ENCODE peak calls at places on chromosome 20, in eight cellular contexts. One of them, this sample, is unnamed.

GRCh38 chr20:32968833-32969241 is 35.4 kb downstream of the SUN5 start:
- DNase-seq in left lung: no peak
- DNase-seq in naive thymus-derived CD4-positive, alpha-beta T cell: peak; percentile 45
- DNase-seq in adrenal gland: no peak
- DNase-seq in psoas muscle: no peak
- DNase-seq in heart left ventricle: peak; percentile 2
- DNase-seq in GM23248: peak; percentile 37
- DNase-seq in cardiac muscle cell: peak; percentile 32
- DNase-seq in this sample: no peak

GRCh38 chr20:25047766-25048165 is 10.2 kb downstream of the ACSS1 start:
- DNase-seq in left lung: peak; percentile 53
- DNase-seq in naive thymus-derived CD4-positive, alpha-beta T cell: no peak
- DNase-seq in adrenal gland: no peak
- DNase-seq in psoas muscle: no peak
- DNase-seq in heart left ventricle: no peak
- DNase-seq in GM23248: no peak
- DNase-seq in cardiac muscle cell: no peak
- DNase-seq in this sample: peak; percentile 6

GRCh38 chr20:36491901-36492617 is 49.3 kb upstream of the MYL9 start:
- DNase-seq in left lung: no peak
- DNase-seq in naive thymus-derived CD4-positive, alpha-beta T cell: peak; percentile 36
- DNase-seq in adrenal gland: no peak
- DNase-seq in psoas muscle: no peak
- DNase-seq in heart left ventricle: no peak
- DNase-seq in GM23248: peak; percentile 53
- DNase-seq in cardiac muscle cell: peak; percentile 63
- DNase-seq in this sample: peak; percentile 40

GRCh38 chr20:57716202-57716601 is 6.4 kb upstream of the PMEPA1 start:
- DNase-seq in left lung: no peak
- DNase-seq in naive thymus-derived CD4-positive, alpha-beta T cell: no peak
- DNase-seq in adrenal gland: no peak
- DNase-seq in psoas muscle: no peak
- DNase-seq in heart left ventricle: no peak
- DNase-seq in GM23248: peak; percentile 92
- DNase-seq in cardiac muscle cell: peak; percentile 20
- DNase-seq in this sample: no peak

GRCh38 chr20:34401741-34402455 is 38.8 kb downstream of the ITCH start:
- DNase-seq in left lung: no peak
- DNase-seq in naive thymus-derived CD4-positive, alpha-beta T cell: no peak
- DNase-seq in adrenal gland: no peak
- DNase-seq in psoas muscle: no peak
- DNase-seq in heart left ventricle: no peak
- DNase-seq in GM23248: no peak
- DNase-seq in cardiac muscle cell: no peak
- DNase-seq in this sample: no peak

GRCh38 chr20:22890605-22891300 is 144.4 kb upstream of the SSTR4 start:
- DNase-seq in left lung: no peak
- DNase-seq in naive thymus-derived CD4-positive, alpha-beta T cell: no peak
- DNase-seq in adrenal gland: no peak
- DNase-seq in psoas muscle: no peak
- DNase-seq in heart left ventricle: no peak
- DNase-seq in GM23248: no peak
- DNase-seq in cardiac muscle cell: no peak
- DNase-seq in this sample: no peak

GRCh38 chr20:53950031-53950430 is 120.4 kb downstream of the BCAS1 start:
- DNase-seq in left lung: no peak
- DNase-seq in naive thymus-derived CD4-positive, alpha-beta T cell: peak; percentile 22
- DNase-seq in adrenal gland: no peak
- DNase-seq in psoas muscle: no peak
- DNase-seq in heart left ventricle: no peak
- DNase-seq in GM23248: peak; percentile 43
- DNase-seq in cardiac muscle cell: peak; percentile 21
- DNase-seq in this sample: no peak

GRCh38 chr20:22673467-22673866 is 89.1 kb upstream of the FOXA2 start:
- DNase-seq in left lung: no peak
- DNase-seq in naive thymus-derived CD4-positive, alpha-beta T cell: no peak
- DNase-seq in adrenal gland: no peak
- DNase-seq in psoas muscle: no peak
- DNase-seq in heart left ventricle: no peak
- DNase-seq in GM23248: no peak
- DNase-seq in cardiac muscle cell: no peak
- DNase-seq in this sample: no peak

GRCh38 chr20:45354423-45355208 is 6.4 kb upstream of the SDC4 start:
- DNase-seq in left lung: no peak
- DNase-seq in naive thymus-derived CD4-positive, alpha-beta T cell: no peak
- DNase-seq in adrenal gland: no peak
- DNase-seq in psoas muscle: no peak
- DNase-seq in heart left ventricle: no peak
- DNase-seq in GM23248: peak; percentile 27
- DNase-seq in cardiac muscle cell: peak; percentile 78
- DNase-seq in this sample: no peak

GRCh38 chr20:17442588-17442987 is 88.6 kb downstream of the BFSP1 start:
- DNase-seq in left lung: no peak
- DNase-seq in naive thymus-derived CD4-positive, alpha-beta T cell: no peak
- DNase-seq in adrenal gland: no peak
- DNase-seq in psoas muscle: no peak
- DNase-seq in heart left ventricle: no peak
- DNase-seq in GM23248: no peak
- DNase-seq in cardiac muscle cell: no peak
- DNase-seq in this sample: no peak

GRCh38 chr20:25510202-25510601 is 75.1 kb downstream of the NINL start:
- DNase-seq in left lung: no peak
- DNase-seq in naive thymus-derived CD4-positive, alpha-beta T cell: no peak
- DNase-seq in adrenal gland: no peak
- DNase-seq in psoas muscle: no peak
- DNase-seq in heart left ventricle: no peak
- DNase-seq in GM23248: no peak
- DNase-seq in cardiac muscle cell: no peak
- DNase-seq in this sample: no peak

DNA sequence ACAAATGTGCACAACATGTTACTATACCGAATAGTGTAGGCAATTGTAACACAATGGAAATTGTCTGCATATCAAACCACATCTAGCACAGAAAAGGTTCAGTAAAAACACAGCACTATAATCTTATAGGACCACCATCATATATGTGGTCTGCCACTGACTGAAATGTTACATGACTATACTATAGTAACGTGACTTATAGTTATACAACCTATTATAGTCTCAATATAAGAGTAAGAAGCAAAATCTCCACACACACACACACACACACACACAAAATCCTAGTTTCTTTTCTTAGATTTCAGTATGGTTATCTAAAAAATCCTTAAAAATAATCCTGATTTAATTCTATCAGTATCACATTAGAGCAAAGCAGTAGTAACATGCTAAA is 164.6 kb downstream of the RALGAPA2 start:
- DNase-seq in left lung: no peak
- DNase-seq in naive thymus-derived CD4-positive, alpha-beta T cell: no peak
- DNase-seq in adrenal gland: no peak
- DNase-seq in psoas muscle: no peak
- DNase-seq in heart left ventricle: no peak
- DNase-seq in GM23248: no peak
- DNase-seq in cardiac muscle cell: no peak
- DNase-seq in this sample: no peak
- H3K4me3 ChIP-seq in left lung: no peak overlapping the region
- H3K4me3 ChIP-seq in naive thymus-derived CD4-positive, alpha-beta T cell: no peak overlapping the region
- H3K4me3 ChIP-seq in adrenal gland: no peak overlapping the region
- H3K4me3 ChIP-seq in psoas muscle: no peak overlapping the region
- H3K4me3 ChIP-seq in heart left ventricle: no peak overlapping the region
- H3K4me3 ChIP-seq in GM23248: no peak overlapping the region
- H3K4me3 ChIP-seq in cardiac muscle cell: no peak overlapping the region
- H3K4me3 ChIP-seq in this sample: no peak overlapping the region

GRCh38 chr20:55977723-55978481 is 27.4 kb downstream of the CBLN4 start:
- DNase-seq in left lung: peak; percentile 74
- DNase-seq in naive thymus-derived CD4-positive, alpha-beta T cell: no peak
- DNase-seq in adrenal gland: no peak
- DNase-seq in psoas muscle: no peak
- DNase-seq in heart left ventricle: no peak
- DNase-seq in GM23248: no peak
- DNase-seq in cardiac muscle cell: no peak
- DNase-seq in this sample: no peak
- H3K9me3 ChIP-seq in left lung: no peaks in the 10 kb centered on the region
- H3K9me3 ChIP-seq in naive thymus-derived CD4-positive, alpha-beta T cell: no peaks in the 10 kb centered on the region
- H3K9me3 ChIP-seq in adrenal gland: no peaks in the 10 kb centered on the region
- H3K9me3 ChIP-seq in psoas muscle: no peaks in the 10 kb centered on the region
- H3K9me3 ChIP-seq in heart left ventricle: no peaks in the 10 kb centered on the region
- H3K9me3 ChIP-seq in GM23248: no peaks in the 10 kb centered on the region
- H3K9me3 ChIP-seq in cardiac muscle cell: no peaks in the 10 kb centered on the region
- H3K9me3 ChIP-seq in this sample: no peaks in the 10 kb centered on the region

DNA sequence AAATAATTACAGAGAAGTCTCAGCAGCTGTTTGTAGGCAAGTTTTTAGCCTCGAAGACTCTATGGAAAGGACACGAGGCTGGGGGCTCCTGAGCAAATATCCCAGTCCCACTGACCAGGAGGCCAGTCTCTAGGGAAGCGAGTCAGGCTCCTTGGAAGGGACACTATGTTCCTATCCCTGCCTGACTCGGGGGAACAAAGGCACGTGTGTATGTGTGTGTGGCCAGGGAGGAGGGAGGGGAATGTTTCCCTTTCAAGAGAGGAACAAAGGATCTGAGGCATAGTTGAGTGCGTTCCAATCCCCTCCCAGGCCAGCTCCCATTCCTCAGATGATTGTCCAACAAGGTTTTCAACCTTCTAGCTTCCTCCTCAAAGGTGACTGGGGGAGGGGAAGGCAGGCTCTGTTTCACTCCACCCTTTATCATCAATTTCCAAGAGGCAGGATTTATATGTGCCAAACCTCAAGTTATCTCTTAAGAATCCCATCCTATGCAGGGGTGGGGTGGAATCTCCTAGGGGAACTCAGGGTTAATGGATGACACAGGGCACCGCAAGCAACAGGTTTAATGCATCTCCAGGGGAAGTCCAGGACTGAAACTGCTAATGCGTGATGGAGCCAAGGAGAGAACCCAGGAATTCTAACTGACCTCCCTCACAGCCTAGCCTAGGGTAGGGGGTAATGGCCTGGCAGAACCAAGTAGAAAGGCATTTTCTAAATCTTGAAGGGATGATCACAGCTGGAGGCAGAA is 9.9 kb downstream of the BCL2L1 start:
- DNase-seq in left lung: peak; percentile 78
- DNase-seq in naive thymus-derived CD4-positive, alpha-beta T cell: no peak
- DNase-seq in adrenal gland: peak; percentile 95
- DNase-seq in psoas muscle: peak; percentile 87
- DNase-seq in heart left ventricle: peak; percentile 88
- DNase-seq in GM23248: peak; percentile 72
- DNase-seq in cardiac muscle cell: peak; percentile 93
- DNase-seq in this sample: peak; percentile 82
- H3K4me3 ChIP-seq in left lung: peak overlapping the region; percentile 8
- H3K4me3 ChIP-seq in naive thymus-derived CD4-positive, alpha-beta T cell: no peak overlapping the region
- H3K4me3 ChIP-seq in adrenal gland: no peak overlapping the region
- H3K4me3 ChIP-seq in psoas muscle: peak overlapping the region; percentile 53
- H3K4me3 ChIP-seq in heart left ventricle: peak overlapping the region; percentile 35
- H3K4me3 ChIP-seq in GM23248: peak overlapping the region; percentile 69
- H3K4me3 ChIP-seq in cardiac muscle cell: no peak overlapping the region
- H3K4me3 ChIP-seq in this sample: no peak overlapping the region

GRCh38 chr20:55888655-55889054 is 116.7 kb downstream of the CBLN4 start:
- DNase-seq in left lung: no peak
- DNase-seq in naive thymus-derived CD4-positive, alpha-beta T cell: no peak
- DNase-seq in adrenal gland: no peak
- DNase-seq in psoas muscle: no peak
- DNase-seq in heart left ventricle: no peak
- DNase-seq in GM23248: no peak
- DNase-seq in cardiac muscle cell: no peak
- DNase-seq in this sample: no peak
- H3K9me3 ChIP-seq in left lung: no peaks in the 10 kb centered on the region
- H3K9me3 ChIP-seq in naive thymus-derived CD4-positive, alpha-beta T cell: no peaks in the 10 kb centered on the region
- H3K9me3 ChIP-seq in adrenal gland: no peaks in the 10 kb centered on the region
- H3K9me3 ChIP-seq in psoas muscle: no peaks in the 10 kb centered on the region
- H3K9me3 ChIP-seq in heart left ventricle: no peaks in the 10 kb centered on the region
- H3K9me3 ChIP-seq in GM23248: no peaks in the 10 kb centered on the region
- H3K9me3 ChIP-seq in cardiac muscle cell: no peaks in the 10 kb centered on the region
- H3K9me3 ChIP-seq in this sample: no peaks in the 10 kb centered on the region

DNA sequence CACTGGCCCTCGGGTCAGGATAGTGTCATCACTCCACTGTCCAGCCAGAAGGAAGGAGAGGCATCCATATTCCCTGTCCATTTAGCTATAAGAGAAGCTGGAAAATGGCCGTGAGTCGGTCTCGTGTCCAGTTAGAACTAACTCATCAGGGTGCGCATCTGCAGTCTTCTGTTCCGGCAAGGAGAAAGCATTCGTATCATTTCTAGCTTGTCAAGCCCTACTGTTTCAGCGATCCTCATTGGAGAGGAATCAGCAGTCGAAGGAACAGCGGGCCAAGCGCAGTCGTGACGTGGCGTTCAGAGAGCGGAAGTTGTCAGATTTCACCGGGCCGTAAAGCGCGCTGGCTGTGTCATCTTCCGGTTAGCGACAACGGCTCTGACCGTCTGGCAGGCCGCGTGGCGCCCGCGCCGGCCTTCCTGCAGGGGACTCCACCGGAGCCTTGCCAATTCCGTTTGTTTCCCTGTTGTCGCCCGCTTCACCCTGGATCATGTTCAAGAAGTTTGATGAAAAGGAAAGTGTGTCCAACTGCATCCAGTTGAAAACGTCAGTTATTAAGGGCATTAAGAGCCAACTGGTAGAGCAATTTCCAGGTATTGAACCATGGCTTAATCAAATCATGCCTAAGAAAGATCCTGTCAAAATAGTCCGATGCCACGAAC is 32.9 kb downstream of the HM13 start:
- DNase-seq in left lung: peak; percentile 83
- DNase-seq in naive thymus-derived CD4-positive, alpha-beta T cell: peak; percentile 82
- DNase-seq in adrenal gland: peak; percentile 95
- DNase-seq in psoas muscle: peak; percentile 87
- DNase-seq in heart left ventricle: peak; percentile 86
- DNase-seq in GM23248: peak; percentile 91
- DNase-seq in cardiac muscle cell: peak; percentile 93
- DNase-seq in this sample: peak; percentile 88
- H3K4me3 ChIP-seq in left lung: peak overlapping the region; percentile 40
- H3K4me3 ChIP-seq in naive thymus-derived CD4-positive, alpha-beta T cell: peak overlapping the region; percentile 85
- H3K4me3 ChIP-seq in adrenal gland: no peak overlapping the region
- H3K4me3 ChIP-seq in psoas muscle: peak overlapping the region; percentile 79
- H3K4me3 ChIP-seq in heart left ventricle: peak overlapping the region; percentile 59
- H3K4me3 ChIP-seq in GM23248: peak overlapping the region; percentile 66
- H3K4me3 ChIP-seq in cardiac muscle cell: peak overlapping the region; percentile 49
- H3K4me3 ChIP-seq in this sample: peak overlapping the region; percentile 16

DNA sequence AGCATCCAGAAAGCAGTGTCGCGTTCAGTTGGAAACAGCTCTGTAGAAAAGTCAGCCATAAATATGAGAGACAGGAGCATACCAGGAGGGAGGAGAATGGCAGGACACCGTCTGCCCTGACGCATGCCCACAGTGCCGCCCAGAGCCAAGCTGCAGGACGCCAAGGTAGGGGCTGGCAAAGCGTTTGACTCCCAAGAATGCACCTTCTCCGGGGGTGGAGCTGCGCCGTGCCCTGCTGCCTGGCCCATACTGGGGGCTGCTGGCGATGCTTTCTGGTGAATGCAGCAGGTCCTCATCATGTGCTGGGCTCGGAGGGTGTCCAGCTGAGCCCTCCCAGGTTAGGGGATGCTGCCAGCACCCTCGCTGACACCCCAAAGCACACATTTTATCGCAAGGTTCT is 349.8 kb downstream of the CDH4 start:
- DNase-seq in left lung: no peak
- DNase-seq in naive thymus-derived CD4-positive, alpha-beta T cell: no peak
- DNase-seq in adrenal gland: no peak
- DNase-seq in psoas muscle: no peak
- DNase-seq in heart left ventricle: no peak
- DNase-seq in GM23248: no peak
- DNase-seq in cardiac muscle cell: no peak
- DNase-seq in this sample: no peak
- H3K9me3 ChIP-seq in left lung: no peaks in the 10 kb centered on the region
- H3K9me3 ChIP-seq in naive thymus-derived CD4-positive, alpha-beta T cell: peaks cover under 1% of the 10 kb centered on the region
- H3K9me3 ChIP-seq in adrenal gland: no peaks in the 10 kb centered on the region
- H3K9me3 ChIP-seq in psoas muscle: no peaks in the 10 kb centered on the region
- H3K9me3 ChIP-seq in heart left ventricle: peaks cover 7% of the 10 kb centered on the region
- H3K9me3 ChIP-seq in GM23248: no peaks in the 10 kb centered on the region
- H3K9me3 ChIP-seq in cardiac muscle cell: no peaks in the 10 kb centered on the region
- H3K9me3 ChIP-seq in this sample: no peaks in the 10 kb centered on the region

This sample was measured in transverse colon.